ENCODE peak calls at places on chromosome 5, in four cellular contexts. P, W, Y and V are unnamed samples.

GRCh38 chr5:145629047-145629446 is 206.1 kb downstream of the PRELID2 start:
- DNase-seq in P (no peak), W (no peak), Y (no peak), V (no peak)

GRCh38 chr5:15702102-15702501 is 202.1 kb downstream of the FBXL7 start:
- DNase-seq in P (peak), W (no peak), Y (no peak), V (no peak)

GRCh38 chr5:78964889-78965288 is 20.2 kb downstream of the ARSB start:
- DNase-seq in P (peak), W (no peak), Y (no peak), V (peak)

GRCh38 chr5:139764250-139764791 is 31.3 kb upstream of the PSD2 start:
- DNase-seq in P (no peak), W (no peak), Y (peak), V (no peak)

GRCh38 chr5:109877670-109878045 is 187.9 kb downstream of the MAN2A1 start:
- DNase-seq in P (no peak), W (no peak), Y (no peak), V (no peak)

GRCh38 chr5:173452098-173452497 is 123.9 kb upstream of the STC2 start:
- DNase-seq in P (peak), W (no peak), Y (no peak), V (peak)

GRCh38 chr5:165188555-165189260 is 1683.3 kb downstream of the MAT2B start:
- DNase-seq in P (no peak), W (no peak), Y (no peak), V (no peak)

GRCh38 chr5:172710695-172711094 is 60.3 kb downstream of the DUSP1 start:
- DNase-seq in P (no peak), W (no peak), Y (no peak), V (no peak)

GRCh38 chr5:80871541-80871961 is 88.6 kb upstream of the RASGRF2 start:
- DNase-seq in P (peak), W (peak), Y (no peak), V (peak)

GRCh38 chr5:16120579-16120978 is 59.0 kb downstream of the MARCHF11 start:
- DNase-seq in P (no peak), W (no peak), Y (no peak), V (no peak)

GRCh38 chr5:77679791-77680190 is 41.3 kb upstream of the OTP start:
- DNase-seq in P (peak), W (no peak), Y (no peak), V (no peak)

GRCh38 chr5:35920890-35921289 is 17.5 kb downstream of the CAPSL start:
- DNase-seq in P (no peak), W (no peak), Y (no peak), V (no peak)

GRCh38 chr5:144247131-144247530 is 76.5 kb downstream of the KCTD16 start:
- DNase-seq in P (no peak), W (no peak), Y (no peak), V (no peak)

GRCh38 chr5:81782811-81783210 is 31.9 kb upstream of the SSBP2 start:
- DNase-seq in P (no peak), W (no peak), Y (no peak), V (no peak)

GRCh38 chr5:130836729-130837660 is 328.1 kb downstream of the HINT1 start:
- DNase-seq in P (no peak), W (no peak), Y (no peak), V (peak)

GRCh38 chr5:160843240-160843639 is 8.8 kb downstream of the ATP10B start:
- DNase-seq in P (no peak), W (no peak), Y (no peak), V (no peak)

GRCh38 chr5:111194053-111194452 is 30.1 kb upstream of the CAMK4 start:
- DNase-seq in P (no peak), W (no peak), Y (no peak), V (no peak)
- TF ChIP-seq HDAC2 in P (no peak), W (no peak), Y (no peak), V (no peak)

GRCh38 chr5:54832846-54833245 is 152.5 kb downstream of the ESM1 start:
- DNase-seq in P (no peak), W (no peak), Y (no peak), V (no peak)
- TF ChIP-seq RNF2 in P (no peak), W (no peak), Y (no peak), V (no peak)

DNA sequence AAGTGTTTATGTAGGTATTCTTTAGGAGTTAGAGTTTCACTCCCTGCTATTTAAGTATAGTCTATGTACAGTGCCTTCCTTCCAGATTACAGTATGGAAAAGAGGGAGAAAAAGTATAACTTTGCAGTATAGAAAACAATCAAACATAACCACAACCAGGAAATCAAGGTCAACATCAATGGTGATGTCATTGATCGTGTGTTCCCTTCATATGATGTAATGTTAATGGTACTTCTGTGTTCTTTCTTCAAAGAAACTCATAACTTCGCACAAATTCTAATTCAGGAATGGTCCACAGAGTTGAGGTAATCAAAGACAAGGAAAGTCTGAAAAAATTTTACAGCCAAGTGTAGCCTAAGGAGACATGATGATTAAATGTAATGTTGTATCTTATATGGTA is 961.1 kb upstream of the EDIL3 start:
- DNase-seq in P (no peak), W (no peak), Y (no peak), V (no peak)
- TF ChIP-seq HDAC2 in P (no peak), W (no peak), Y (no peak), V (no peak)

GRCh38 chr5:72601861-72602260 is 94.7 kb upstream of the ZNF366 start:
- DNase-seq in P (no peak), W (no peak), Y (no peak), V (no peak)

GRCh38 chr5:72600401-72600981 is 93.3 kb upstream of the ZNF366 start:
- DNase-seq in P (no peak), W (no peak), Y (no peak), V (peak)

GRCh38 chr5:72597456-72597948 is 90.3 kb upstream of the ZNF366 start:
- DNase-seq in P (no peak), W (peak), Y (no peak), V (peak)

GRCh38 chr5:72598461-72599433 is 91.5 kb upstream of the ZNF366 start:
- DNase-seq in P (peak), W (no peak), Y (no peak), V (no peak)

DNA sequence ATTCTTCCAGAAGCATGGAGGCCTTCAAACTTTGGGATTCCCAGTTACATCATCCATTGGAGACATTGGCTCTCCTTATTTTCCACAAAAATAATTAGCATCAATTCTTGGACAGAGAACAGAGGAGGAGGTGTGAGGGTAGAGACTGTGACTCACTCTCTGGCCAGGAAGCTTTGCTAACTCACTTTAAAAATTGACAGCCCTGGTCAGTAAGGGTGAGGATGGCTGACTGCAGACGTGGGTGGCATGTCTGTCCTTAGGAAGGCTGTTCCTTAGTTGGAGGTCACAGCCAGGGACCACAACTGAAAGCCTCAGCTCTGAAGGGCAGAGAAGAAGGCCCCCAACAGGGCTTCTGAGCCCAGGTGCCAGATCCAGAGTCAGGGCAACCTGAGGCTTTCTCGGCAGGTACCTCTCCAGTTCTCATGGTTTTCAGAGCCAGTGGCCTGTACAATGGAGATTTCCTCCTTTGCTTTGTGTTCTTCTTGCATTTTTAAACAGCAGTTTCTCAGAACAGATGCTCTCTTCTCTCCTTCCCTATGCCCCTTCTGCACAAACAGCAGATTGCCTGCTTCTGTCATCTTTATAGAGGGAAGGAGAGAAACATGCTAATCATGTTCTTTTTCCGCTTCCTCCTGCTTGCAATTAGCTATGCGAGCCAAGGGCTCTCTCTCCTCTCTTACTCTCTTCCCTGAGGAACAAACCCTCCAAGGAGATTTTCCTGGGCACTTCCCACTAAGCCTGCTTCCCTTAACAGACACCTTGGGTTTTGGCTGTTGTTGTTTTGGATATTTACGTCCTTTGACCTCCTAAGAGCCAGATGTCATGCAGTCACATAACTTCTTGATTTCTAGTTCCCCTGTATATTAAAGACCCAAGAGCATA is 92.5 kb upstream of the ZNF366 start:
- DNase-seq in P (no peak), W (no peak), Y (no peak), V (peak)
- TF ChIP-seq RNF2 in P (no peak), W (no peak), Y (no peak), V (no peak)

GRCh38 chr5:33067291-33067690 is 356.2 kb downstream of the NPR3 start:
- DNase-seq in P (no peak), W (no peak), Y (no peak), V (no peak)
- TF ChIP-seq HDAC2 in P (no peak), W (no peak), Y (no peak), V (no peak)

DNA sequence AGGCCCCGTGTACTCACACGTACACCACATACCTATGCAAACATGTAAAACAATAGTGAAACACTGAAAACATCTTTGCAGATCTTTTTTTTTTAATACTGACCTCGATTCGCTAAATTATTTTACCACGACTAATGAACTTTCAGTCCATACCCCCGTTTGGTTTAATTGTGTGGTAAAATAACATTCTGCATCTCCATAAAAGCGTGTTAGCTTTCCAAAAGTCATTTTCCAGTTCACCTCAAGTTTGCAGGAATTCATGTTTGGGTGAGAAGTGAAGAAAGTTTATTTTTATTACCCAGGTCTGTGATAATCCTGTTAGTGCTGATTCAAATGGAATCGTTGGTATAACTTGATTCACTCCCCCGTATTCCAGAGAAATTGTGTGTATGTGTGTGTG is 652 bp downstream of the ARSK start:
- DNase-seq in P (no peak), W (no peak), Y (no peak), V (no peak)
- TF ChIP-seq RNF2 in P (no peak), W (no peak), Y (no peak), V (no peak)

GRCh38 chr5:42854795-42855194 is 43.1 kb upstream of the SELENOP start:
- DNase-seq in P (peak), W (no peak), Y (no peak), V (no peak)

GRCh38 chr5:42855386-42855785 is 43.7 kb upstream of the SELENOP start:
- DNase-seq in P (no peak), W (no peak), Y (no peak), V (no peak)

GRCh38 chr5:42852826-42853225 is 41.1 kb upstream of the SELENOP start:
- DNase-seq in P (no peak), W (no peak), Y (no peak), V (no peak)

GRCh38 chr5:42848545-42848944 is 36.9 kb upstream of the SELENOP start:
- DNase-seq in P (no peak), W (no peak), Y (no peak), V (no peak)

DNA sequence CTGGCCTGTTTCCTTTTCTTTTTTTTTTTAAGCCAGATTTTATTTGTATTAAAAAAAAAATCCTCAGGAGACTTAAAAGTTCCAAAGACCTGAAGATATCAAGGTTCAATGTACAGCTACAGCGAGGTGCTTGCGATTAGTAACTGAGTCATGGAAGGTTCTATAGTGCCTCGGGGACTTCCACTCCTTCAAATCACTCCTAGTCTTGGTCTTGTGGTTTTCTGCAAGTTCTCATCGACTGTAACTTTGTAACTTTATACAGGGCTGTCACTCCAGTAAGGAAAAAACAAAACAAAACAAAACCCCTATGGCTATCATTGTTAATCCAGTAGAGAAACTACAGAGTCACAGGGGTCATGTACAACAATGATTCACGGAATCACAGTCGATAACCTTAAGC is 39.7 kb upstream of the SELENOP start:
- DNase-seq in P (no peak), W (no peak), Y (no peak), V (no peak)
- TF ChIP-seq HDAC2 in P (no peak), W (no peak), Y (no peak), V (no peak)

GRCh38 chr5:169302491-169303118 is 1.7 kb upstream of the SLIT3 start:
- DNase-seq in P (peak), W (peak), Y (peak), V (peak)

GRCh38 chr5:169303119-169303515 is 2.2 kb upstream of the SLIT3 start:
- DNase-seq in P (no peak), W (no peak), Y (no peak), V (no peak)

GRCh38 chr5:169302046-169302445 is 1.1 kb upstream of the SLIT3 start:
- DNase-seq in P (no peak), W (no peak), Y (no peak), V (peak)

GRCh38 chr5:169304175-169304574 is 3.2 kb upstream of the SLIT3 start:
- DNase-seq in P (no peak), W (no peak), Y (no peak), V (no peak)

DNA sequence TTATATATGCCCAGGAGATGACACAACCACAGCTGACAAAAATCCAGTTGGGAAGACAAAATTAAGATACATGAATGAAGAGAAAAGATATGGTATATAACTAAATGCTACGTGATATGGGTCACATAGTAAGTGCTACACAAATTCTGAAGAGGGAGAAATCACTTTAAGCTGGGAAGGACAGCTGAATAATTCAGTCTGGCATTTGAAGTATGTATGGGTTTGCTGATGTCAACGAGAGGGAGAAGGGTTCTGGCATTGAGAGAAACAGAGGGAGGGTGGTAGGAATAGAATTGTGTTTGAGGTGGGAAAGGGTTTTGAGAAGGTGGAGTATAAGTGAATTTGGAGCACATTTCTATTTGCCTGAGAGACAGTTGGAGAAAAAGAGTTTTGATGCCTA is 6.7 kb upstream of the SLIT3 start:
- DNase-seq in P (no peak), W (no peak), Y (no peak), V (no peak)
- TF ChIP-seq RNF2 in P (no peak), W (no peak), Y (no peak), V (no peak)

DNA sequence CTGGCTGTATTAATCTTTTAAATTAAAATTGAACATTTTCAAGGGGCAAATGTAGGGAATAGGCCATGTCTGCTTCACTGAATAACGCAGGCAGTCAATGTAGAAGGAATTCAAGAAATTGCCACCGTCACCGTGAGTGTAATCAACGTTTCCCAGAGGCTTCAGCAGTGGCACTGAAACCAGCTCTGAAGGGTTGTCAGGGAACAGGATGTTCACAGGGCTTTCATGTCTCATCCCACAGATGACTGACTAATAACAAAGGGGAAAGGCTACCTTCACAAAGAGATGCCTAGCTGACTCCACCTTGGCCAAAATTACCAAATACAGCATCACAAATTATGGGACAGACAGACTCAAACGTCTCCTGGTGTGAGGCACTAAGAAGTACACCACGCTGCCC is 70.4 kb upstream of the SIMC1 start:
- DNase-seq in P (no peak), W (no peak), Y (no peak), V (no peak)
- TF ChIP-seq HDAC2 in P (no peak), W (no peak), Y (no peak), V (no peak)